ENCODE peak calls at places on chromosomes 7 and 10, in seven cellular contexts. One of them, this sample, is unnamed.

GRCh38 chr10:67923551-67923950 is 39.1 kb downstream of the SIRT1 start:
- DNase-seq in tibial nerve: no peak
- DNase-seq in substantia nigra: no peak
- DNase-seq in heart right ventricle: no peak
- DNase-seq in cardiac muscle cell: no peak
- DNase-seq in ovary: no peak
- DNase-seq in CD8-positive, alpha-beta memory T cell: no peak
- DNase-seq in this sample: no peak

GRCh38 chr10:7111089-7111488 is 299.7 kb downstream of the SFMBT2 start:
- DNase-seq in tibial nerve: no peak
- DNase-seq in substantia nigra: no peak
- DNase-seq in heart right ventricle: no peak
- DNase-seq in cardiac muscle cell: no peak
- DNase-seq in ovary: no peak
- DNase-seq in CD8-positive, alpha-beta memory T cell: no peak
- DNase-seq in this sample: no peak

GRCh38 chr10:104120061-104120460 is 1.9 kb upstream of the SFR1 start:
- DNase-seq in tibial nerve: no peak
- DNase-seq in substantia nigra: no peak
- DNase-seq in heart right ventricle: no peak
- DNase-seq in cardiac muscle cell: no peak
- DNase-seq in ovary: no peak
- DNase-seq in CD8-positive, alpha-beta memory T cell: no peak
- DNase-seq in this sample: no peak

GRCh38 chr7:41538810-41539724 is 163.8 kb downstream of the INHBA start:
- DNase-seq in tibial nerve: no peak
- DNase-seq in substantia nigra: no peak
- DNase-seq in heart right ventricle: no peak
- DNase-seq in cardiac muscle cell: peak
- DNase-seq in ovary: no peak
- DNase-seq in CD8-positive, alpha-beta memory T cell: no peak
- DNase-seq in this sample: no peak

GRCh38 chr10:10499839-10500238 is 517.8 kb upstream of the CELF2 start:
- DNase-seq in tibial nerve: no peak
- DNase-seq in substantia nigra: no peak
- DNase-seq in heart right ventricle: no peak
- DNase-seq in cardiac muscle cell: no peak
- DNase-seq in ovary: no peak
- DNase-seq in CD8-positive, alpha-beta memory T cell: no peak
- DNase-seq in this sample: no peak

GRCh38 chr10:24240001-24240751 is 31.2 kb downstream of the KIAA1217 start:
- DNase-seq in tibial nerve: no peak
- DNase-seq in substantia nigra: no peak
- DNase-seq in heart right ventricle: no peak
- DNase-seq in cardiac muscle cell: no peak
- DNase-seq in ovary: no peak
- DNase-seq in CD8-positive, alpha-beta memory T cell: no peak
- DNase-seq in this sample: no peak

GRCh38 chr7:24963218-24963617 is 16.8 kb downstream of the OSBPL3 start:
- DNase-seq in tibial nerve: no peak
- DNase-seq in substantia nigra: peak
- DNase-seq in heart right ventricle: peak
- DNase-seq in cardiac muscle cell: no peak
- DNase-seq in ovary: no peak
- DNase-seq in CD8-positive, alpha-beta memory T cell: peak
- DNase-seq in this sample: peak

GRCh38 chr7:45872116-45873034 is 507 bp downstream of the CCDC201 start:
- DNase-seq in tibial nerve: no peak
- DNase-seq in substantia nigra: no peak
- DNase-seq in heart right ventricle: no peak
- DNase-seq in cardiac muscle cell: peak
- DNase-seq in ovary: no peak
- DNase-seq in CD8-positive, alpha-beta memory T cell: no peak
- DNase-seq in this sample: no peak

GRCh38 chr7:34787586-34787985 is 129.6 kb downstream of the NPSR1 start:
- DNase-seq in tibial nerve: no peak
- DNase-seq in substantia nigra: no peak
- DNase-seq in heart right ventricle: no peak
- DNase-seq in cardiac muscle cell: no peak
- DNase-seq in ovary: no peak
- DNase-seq in CD8-positive, alpha-beta memory T cell: no peak
- DNase-seq in this sample: no peak

GRCh38 chr10:1297566-1298301 is 241.5 kb downstream of the WDR37 start:
- DNase-seq in tibial nerve: no peak
- DNase-seq in substantia nigra: no peak
- DNase-seq in heart right ventricle: peak
- DNase-seq in cardiac muscle cell: peak
- DNase-seq in ovary: peak
- DNase-seq in CD8-positive, alpha-beta memory T cell: no peak
- DNase-seq in this sample: peak

GRCh38 chr10:26857991-26858706 is 2.6 kb downstream of the ABI1 start:
- DNase-seq in tibial nerve: no peak
- DNase-seq in substantia nigra: no peak
- DNase-seq in heart right ventricle: no peak
- DNase-seq in cardiac muscle cell: peak
- DNase-seq in ovary: no peak
- DNase-seq in CD8-positive, alpha-beta memory T cell: no peak
- DNase-seq in this sample: no peak

GRCh38 chr7:155257482-155258232 is 40.0 kb upstream of the INSIG1 start:
- DNase-seq in tibial nerve: peak
- DNase-seq in substantia nigra: no peak
- DNase-seq in heart right ventricle: peak
- DNase-seq in cardiac muscle cell: no peak
- DNase-seq in ovary: peak
- DNase-seq in CD8-positive, alpha-beta memory T cell: no peak
- DNase-seq in this sample: no peak

GRCh38 chr7:13518738-13519137 is 470.7 kb downstream of the ETV1 start:
- DNase-seq in tibial nerve: no peak
- DNase-seq in substantia nigra: no peak
- DNase-seq in heart right ventricle: no peak
- DNase-seq in cardiac muscle cell: no peak
- DNase-seq in ovary: no peak
- DNase-seq in CD8-positive, alpha-beta memory T cell: no peak
- DNase-seq in this sample: no peak

GRCh38 chr7:134505856-134506255 is 21.5 kb upstream of the AKR1B10 start:
- DNase-seq in tibial nerve: no peak
- DNase-seq in substantia nigra: no peak
- DNase-seq in heart right ventricle: no peak
- DNase-seq in cardiac muscle cell: no peak
- DNase-seq in ovary: no peak
- DNase-seq in CD8-positive, alpha-beta memory T cell: no peak
- DNase-seq in this sample: no peak

GRCh38 chr10:95745487-95745886 is 10.5 kb upstream of the ENTPD1 start:
- DNase-seq in tibial nerve: no peak
- DNase-seq in substantia nigra: no peak
- DNase-seq in heart right ventricle: no peak
- DNase-seq in cardiac muscle cell: no peak
- DNase-seq in ovary: no peak
- DNase-seq in CD8-positive, alpha-beta memory T cell: no peak
- DNase-seq in this sample: no peak

GRCh38 chr7:33421384-33421783 is 292.0 kb downstream of the BBS9 start:
- DNase-seq in tibial nerve: no peak
- DNase-seq in substantia nigra: no peak
- DNase-seq in heart right ventricle: no peak
- DNase-seq in cardiac muscle cell: no peak
- DNase-seq in ovary: no peak
- DNase-seq in CD8-positive, alpha-beta memory T cell: no peak
- DNase-seq in this sample: no peak

GRCh38 chr7:21253740-21254687 is 173.9 kb upstream of the SP4 start:
- DNase-seq in tibial nerve: no peak
- DNase-seq in substantia nigra: peak
- DNase-seq in heart right ventricle: peak
- DNase-seq in cardiac muscle cell: peak
- DNase-seq in ovary: no peak
- DNase-seq in CD8-positive, alpha-beta memory T cell: peak
- DNase-seq in this sample: no peak

GRCh38 chr7:147088916-147089315 is 972.3 kb downstream of the CNTNAP2 start:
- DNase-seq in tibial nerve: no peak
- DNase-seq in substantia nigra: no peak
- DNase-seq in heart right ventricle: no peak
- DNase-seq in cardiac muscle cell: peak
- DNase-seq in ovary: no peak
- DNase-seq in CD8-positive, alpha-beta memory T cell: no peak
- DNase-seq in this sample: no peak

GRCh38 chr7:51446356-51446755 is 129.7 kb upstream of the COBL start:
- DNase-seq in tibial nerve: no peak
- DNase-seq in substantia nigra: no peak
- DNase-seq in heart right ventricle: no peak
- DNase-seq in cardiac muscle cell: no peak
- DNase-seq in ovary: no peak
- DNase-seq in CD8-positive, alpha-beta memory T cell: no peak
- DNase-seq in this sample: no peak

GRCh38 chr7:118771672-118772071 is 547.2 kb downstream of the ANKRD7 start:
- DNase-seq in tibial nerve: no peak
- DNase-seq in substantia nigra: no peak
- DNase-seq in heart right ventricle: no peak
- DNase-seq in cardiac muscle cell: no peak
- DNase-seq in ovary: no peak
- DNase-seq in CD8-positive, alpha-beta memory T cell: no peak
- DNase-seq in this sample: no peak

GRCh38 chr10:106705576-106706526 is 458.7 kb downstream of the SORCS1 start:
- DNase-seq in tibial nerve: peak
- DNase-seq in substantia nigra: peak
- DNase-seq in heart right ventricle: peak
- DNase-seq in cardiac muscle cell: peak
- DNase-seq in ovary: peak
- DNase-seq in CD8-positive, alpha-beta memory T cell: no peak
- DNase-seq in this sample: peak

GRCh38 chr10:67385566-67385965 is 310.4 kb downstream of the CTNNA3 start:
- DNase-seq in tibial nerve: no peak
- DNase-seq in substantia nigra: no peak
- DNase-seq in heart right ventricle: no peak
- DNase-seq in cardiac muscle cell: no peak
- DNase-seq in ovary: no peak
- DNase-seq in CD8-positive, alpha-beta memory T cell: no peak
- DNase-seq in this sample: no peak

GRCh38 chr10:42865716-42866114 is 83.1 kb downstream of the BMS1 start:
- DNase-seq in tibial nerve: no peak
- DNase-seq in substantia nigra: no peak
- DNase-seq in heart right ventricle: no peak
- DNase-seq in cardiac muscle cell: no peak
- DNase-seq in ovary: no peak
- DNase-seq in CD8-positive, alpha-beta memory T cell: no peak
- DNase-seq in this sample: no peak

GRCh38 chr10:116073025-116073424 is 200.0 kb downstream of the GFRA1 start:
- DNase-seq in tibial nerve: no peak
- DNase-seq in substantia nigra: no peak
- DNase-seq in heart right ventricle: no peak
- DNase-seq in cardiac muscle cell: peak
- DNase-seq in ovary: no peak
- DNase-seq in CD8-positive, alpha-beta memory T cell: no peak
- DNase-seq in this sample: no peak

GRCh38 chr10:116070743-116071320 is 202.2 kb downstream of the GFRA1 start:
- DNase-seq in tibial nerve: no peak
- DNase-seq in substantia nigra: no peak
- DNase-seq in heart right ventricle: no peak
- DNase-seq in cardiac muscle cell: no peak
- DNase-seq in ovary: no peak
- DNase-seq in CD8-positive, alpha-beta memory T cell: no peak
- DNase-seq in this sample: no peak

GRCh38 chr10:116069856-116070255 is 203.2 kb downstream of the GFRA1 start:
- DNase-seq in tibial nerve: no peak
- DNase-seq in substantia nigra: no peak
- DNase-seq in heart right ventricle: no peak
- DNase-seq in cardiac muscle cell: no peak
- DNase-seq in ovary: no peak
- DNase-seq in CD8-positive, alpha-beta memory T cell: no peak
- DNase-seq in this sample: no peak

GRCh38 chr10:116073451-116073850 is 199.6 kb downstream of the GFRA1 start:
- DNase-seq in tibial nerve: no peak
- DNase-seq in substantia nigra: no peak
- DNase-seq in heart right ventricle: no peak
- DNase-seq in cardiac muscle cell: no peak
- DNase-seq in ovary: no peak
- DNase-seq in CD8-positive, alpha-beta memory T cell: no peak
- DNase-seq in this sample: no peak

GRCh38 chr10:116071453-116072148 is 201.4 kb downstream of the GFRA1 start:
- DNase-seq in tibial nerve: no peak
- DNase-seq in substantia nigra: no peak
- DNase-seq in heart right ventricle: no peak
- DNase-seq in cardiac muscle cell: no peak
- DNase-seq in ovary: no peak
- DNase-seq in CD8-positive, alpha-beta memory T cell: no peak
- DNase-seq in this sample: no peak
- H3K27ac ChIP-seq in tibial nerve: no peak
- H3K27ac ChIP-seq in substantia nigra: no peak
- H3K27ac ChIP-seq in heart right ventricle: no peak
- H3K27ac ChIP-seq in cardiac muscle cell: no peak
- H3K27ac ChIP-seq in ovary: no peak
- H3K27ac ChIP-seq in CD8-positive, alpha-beta memory T cell: no peak
- H3K27ac ChIP-seq in this sample: no peak

DNA sequence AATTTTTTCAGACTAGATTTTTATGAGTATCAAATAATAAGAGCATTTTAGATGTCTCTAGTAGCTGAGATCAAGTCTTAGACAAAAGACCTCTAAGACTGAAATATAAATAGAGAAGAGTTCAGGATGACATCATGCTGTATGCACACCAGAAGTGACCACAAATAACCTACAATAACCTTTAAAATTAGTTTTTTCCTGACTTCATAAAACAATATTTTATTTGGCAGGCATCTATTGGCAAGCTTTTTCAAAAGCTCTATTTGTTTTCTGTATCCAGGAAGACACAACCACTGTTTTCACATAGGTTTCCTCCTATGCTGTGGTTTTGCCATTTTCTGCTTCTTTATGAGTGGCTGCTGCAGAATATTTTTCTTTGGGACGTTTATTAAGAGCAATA is 359.1 kb downstream of the CRPPA start:
- DNase-seq in tibial nerve: no peak
- DNase-seq in substantia nigra: no peak
- DNase-seq in heart right ventricle: no peak
- DNase-seq in cardiac muscle cell: no peak
- DNase-seq in ovary: no peak
- DNase-seq in CD8-positive, alpha-beta memory T cell: no peak
- DNase-seq in this sample: no peak
- H3K27ac ChIP-seq in tibial nerve: no peak
- H3K27ac ChIP-seq in substantia nigra: no peak
- H3K27ac ChIP-seq in heart right ventricle: peak
- H3K27ac ChIP-seq in cardiac muscle cell: no peak
- H3K27ac ChIP-seq in ovary: no peak
- H3K27ac ChIP-seq in CD8-positive, alpha-beta memory T cell: no peak
- H3K27ac ChIP-seq in this sample: no peak

DNA sequence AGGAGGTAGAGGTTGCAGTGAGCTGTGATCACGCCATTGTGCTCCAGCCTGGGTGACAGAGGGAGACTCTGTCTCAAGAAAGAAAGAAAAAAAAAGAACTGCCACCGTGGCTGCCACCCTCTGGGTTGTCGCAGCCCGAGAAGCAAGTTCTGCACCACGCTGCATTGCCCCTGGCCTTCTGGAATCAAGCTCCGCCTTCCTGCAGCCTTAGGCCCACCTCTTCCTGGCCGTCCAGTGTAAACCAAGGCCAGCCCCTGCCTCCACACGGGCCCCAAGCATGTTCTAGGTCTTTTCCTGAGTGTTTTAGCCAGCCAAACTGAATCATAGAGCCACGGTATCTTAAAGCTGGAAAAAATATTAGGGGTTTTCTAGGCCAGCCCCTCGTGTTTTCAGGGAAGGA is 189.0 kb downstream of the CCDC3 start:
- DNase-seq in tibial nerve: no peak
- DNase-seq in substantia nigra: no peak
- DNase-seq in heart right ventricle: no peak
- DNase-seq in cardiac muscle cell: no peak
- DNase-seq in ovary: no peak
- DNase-seq in CD8-positive, alpha-beta memory T cell: no peak
- DNase-seq in this sample: no peak
- H3K27ac ChIP-seq in tibial nerve: no peak
- H3K27ac ChIP-seq in substantia nigra: no peak
- H3K27ac ChIP-seq in heart right ventricle: no peak
- H3K27ac ChIP-seq in cardiac muscle cell: no peak
- H3K27ac ChIP-seq in ovary: no peak
- H3K27ac ChIP-seq in CD8-positive, alpha-beta memory T cell: no peak
- H3K27ac ChIP-seq in this sample: no peak

GRCh38 chr7:152512711-152513110 is 76.9 kb upstream of the KMT2C start:
- DNase-seq in tibial nerve: no peak
- DNase-seq in substantia nigra: no peak
- DNase-seq in heart right ventricle: no peak
- DNase-seq in cardiac muscle cell: no peak
- DNase-seq in ovary: no peak
- DNase-seq in CD8-positive, alpha-beta memory T cell: no peak
- DNase-seq in this sample: no peak
- H3K27ac ChIP-seq in tibial nerve: no peak
- H3K27ac ChIP-seq in substantia nigra: no peak
- H3K27ac ChIP-seq in heart right ventricle: no peak
- H3K27ac ChIP-seq in cardiac muscle cell: no peak
- H3K27ac ChIP-seq in ovary: no peak
- H3K27ac ChIP-seq in CD8-positive, alpha-beta memory T cell: no peak
- H3K27ac ChIP-seq in this sample: no peak

This sample was measured in caudate nucleus.